ENCODE peak calls at places on chromosome 5, in nine cellular contexts. P is HepG2, R is Karpas-422, D is GM23248, N is neuronal stem cell, Q is OCI-LY7, F is mesenchymal stem cell, I is PC-3, E is IMR-90. B is an unnamed sample.
A peak's percentile ranks its signal among the peaks of the same experiment; 100 is the strongest.

GRCh38 chr5:59124983-59125960 is 542.4 kb downstream of the RAB3C start:
- DNase-seq in P (no peak), R (peak; percentile 11), D (no peak), N (no peak), Q (no peak), F (peak; percentile 48), I (no peak), E (peak; percentile 37), B (no peak)

GRCh38 chr5:96714951-96715451 is 52.8 kb downstream of the CAST start:
- DNase-seq in P (peak; percentile 96), R (peak; percentile 73), D (peak; percentile 94), N (peak; percentile 31), Q (peak; percentile 7), F (peak; percentile 98), I (peak; percentile 52), E (peak; percentile 91), B (peak; percentile 94)

GRCh38 chr5:37938861-37939260 is 99.0 kb upstream of the GDNF start:
- DNase-seq in P (no peak), R (no peak), D (no peak), N (no peak), Q (no peak), F (no peak), I (no peak), E (no peak), B (no peak)

GRCh38 chr5:172004824-172005237 is 1.6 kb downstream of the FBXW11 start:
- DNase-seq in P (no peak), R (peak; percentile 70), D (peak; percentile 64), N (no peak), Q (peak; percentile 41), F (peak; percentile 73), I (no peak), E (no peak), B (no peak)

GRCh38 chr5:91245871-91246270 is 137.2 kb downstream of the ARRDC3 start:
- DNase-seq in P (no peak), R (no peak), D (peak; percentile 18), N (no peak), Q (no peak), F (no peak), I (no peak), E (peak; percentile 17), B (peak; percentile 50)

GRCh38 chr5:98321356-98321755 is 452.1 kb upstream of the RGMB start:
- DNase-seq in P (no peak), R (no peak), D (no peak), N (no peak), Q (no peak), F (no peak), I (no peak), E (no peak), B (no peak)

GRCh38 chr5:9661316-9662015 is 31.3 kb upstream of the TAS2R1 start:
- DNase-seq in P (no peak), R (no peak), D (peak; percentile 11), N (no peak), Q (no peak), F (peak; percentile 8), I (no peak), E (peak; percentile 52), B (peak; percentile 22)

GRCh38 chr5:138884094-138884493 is 9.0 kb upstream of the LRRTM2 start:
- DNase-seq in P (no peak), R (no peak), D (no peak), N (no peak), Q (no peak), F (no peak), I (no peak), E (no peak), B (no peak)

GRCh38 chr5:15492545-15492944 is 7.4 kb upstream of the FBXL7 start:
- DNase-seq in P (no peak), R (no peak), D (peak; percentile 42), N (no peak), Q (no peak), F (no peak), I (no peak), E (no peak), B (no peak)

GRCh38 chr5:16574789-16575785 is 41.7 kb downstream of the RETREG1 start:
- DNase-seq in P (no peak), R (no peak), D (peak; percentile 97), N (peak; percentile 31), Q (no peak), F (peak; percentile 31), I (peak; percentile 95), E (peak; percentile 89), B (peak; percentile 75)

GRCh38 chr5:177130211-177131018 is 3.2 kb upstream of the NSD1 start:
- DNase-seq in P (no peak), R (no peak), D (peak; percentile 60), N (no peak), Q (no peak), F (peak; percentile 38), I (peak; percentile 1), E (peak; percentile 53), B (no peak)

GRCh38 chr5:53397845-53398244 is 82.6 kb upstream of the FST start:
- DNase-seq in P (no peak), R (no peak), D (peak; percentile 87), N (no peak), Q (no peak), F (peak; percentile 85), I (peak; percentile 88), E (peak; percentile 90), B (peak; percentile 77)

GRCh38 chr5:1011226-1011631 is 2.6 kb downstream of the NKD2 start:
- DNase-seq in P (peak; percentile 38), R (peak; percentile 81), D (no peak), N (no peak), Q (peak; percentile 67), F (no peak), I (peak; percentile 63), E (no peak), B (no peak)
- H3K4me2 ChIP-seq in P (no peak overlapping the region), R (no peak overlapping the region), D (no peak overlapping the region), N (no peak overlapping the region), Q (no peak overlapping the region), F (no peak overlapping the region), I (no peak overlapping the region), E (no peak overlapping the region), B (no peak overlapping the region)

GRCh38 chr5:151023651-151024050 is 3.3 kb downstream of the GPX3 start:
- DNase-seq in P (no peak), R (no peak), D (peak; percentile 38), N (no peak), Q (no peak), F (no peak), I (peak; percentile 95), E (no peak), B (peak; percentile 73)

GRCh38 chr5:151024440-151024839 is 4.0 kb downstream of the GPX3 start:
- DNase-seq in P (no peak), R (no peak), D (no peak), N (no peak), Q (no peak), F (no peak), I (no peak), E (no peak), B (no peak)

GRCh38 chr5:151022511-151023018 is 2.2 kb downstream of the GPX3 start:
- DNase-seq in P (no peak), R (no peak), D (peak; percentile 23), N (no peak), Q (no peak), F (no peak), I (peak; percentile 51), E (no peak), B (no peak)

GRCh38 chr5:151021771-151022170 is 1.4 kb downstream of the GPX3 start:
- DNase-seq in P (no peak), R (no peak), D (no peak), N (no peak), Q (no peak), F (no peak), I (no peak), E (no peak), B (no peak)

GRCh38 chr5:151023047-151023615 is 2.7 kb downstream of the GPX3 start:
- DNase-seq in P (no peak), R (no peak), D (peak; percentile 26), N (no peak), Q (no peak), F (no peak), I (peak; percentile 61), E (peak; percentile 40), B (peak; percentile 74)
- H3K27ac ChIP-seq in P (no peak overlapping the region), R (no peak overlapping the region), D (no peak overlapping the region), N (no peak overlapping the region), Q (no peak overlapping the region), F (no peak overlapping the region), I (peak overlapping the region; percentile 93), E (no peak overlapping the region), B (peak overlapping the region; percentile 80)

GRCh38 chr5:111779260-111780254 is 22.6 kb upstream of the NREP start:
- DNase-seq in P (no peak), R (no peak), D (peak; percentile 35), N (no peak), Q (no peak), F (peak; percentile 56), I (peak; percentile 19), E (peak; percentile 39), B (peak; percentile 68)

GRCh38 chr5:111781200-111781599 is 24.2 kb upstream of the NREP start:
- DNase-seq in P (no peak), R (no peak), D (no peak), N (no peak), Q (no peak), F (peak; percentile 76), I (peak; percentile 28), E (peak; percentile 67), B (peak; percentile 81)

GRCh38 chr5:111783537-111783936 is 26.5 kb upstream of the NREP start:
- DNase-seq in P (no peak), R (no peak), D (no peak), N (no peak), Q (no peak), F (no peak), I (no peak), E (no peak), B (no peak)

GRCh38 chr5:111777382-111777781 is 20.4 kb upstream of the NREP start:
- DNase-seq in P (no peak), R (no peak), D (no peak), N (no peak), Q (no peak), F (no peak), I (no peak), E (no peak), B (no peak)

DNA sequence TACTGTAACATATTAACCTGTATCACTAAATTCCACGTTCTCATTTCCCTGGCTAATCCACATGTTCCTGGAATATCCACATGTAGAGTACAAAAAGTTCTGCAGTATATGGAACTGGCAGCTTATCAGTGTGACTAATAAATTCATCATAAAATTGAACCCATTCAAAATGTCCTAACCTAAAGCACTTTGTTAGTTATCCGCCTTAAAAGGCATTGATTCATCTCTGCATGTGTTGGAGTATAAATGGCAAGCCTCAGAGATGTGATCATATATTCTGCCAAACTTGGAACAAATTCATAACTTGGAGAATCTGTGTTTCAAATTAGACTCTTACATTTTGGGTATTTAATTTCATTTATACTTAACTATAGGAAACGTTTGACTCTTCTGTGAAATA is 25.2 kb upstream of the NREP start:
- DNase-seq in P (no peak), R (no peak), D (peak; percentile 32), N (no peak), Q (no peak), F (no peak), I (peak; percentile 22), E (peak; percentile 25), B (peak; percentile 38)
- H3K4me2 ChIP-seq in P (no peak overlapping the region), R (no peak overlapping the region), D (no peak overlapping the region), N (no peak overlapping the region), Q (no peak overlapping the region), F (no peak overlapping the region), I (no peak overlapping the region), E (no peak overlapping the region), B (no peak overlapping the region)

DNA sequence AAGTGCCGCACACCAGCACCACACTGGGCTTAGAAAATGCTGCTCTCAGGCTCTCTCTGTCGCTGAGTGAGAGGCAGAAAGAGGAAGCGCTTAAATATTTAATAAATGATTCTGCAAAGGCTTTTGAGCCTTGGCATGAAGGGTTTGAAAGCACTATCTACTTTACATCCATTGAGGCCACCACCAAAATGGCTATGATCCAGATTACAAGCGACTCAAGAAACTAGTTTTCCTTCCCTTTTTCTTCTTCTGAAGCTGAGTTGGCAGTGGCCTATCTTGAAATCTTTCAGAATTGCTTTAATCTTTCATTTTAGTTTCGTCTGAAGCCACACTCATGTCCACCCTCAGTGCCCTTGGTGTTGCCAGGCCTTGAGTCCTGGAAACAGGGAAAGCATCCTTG is 59.5 kb downstream of the EBF1 start:
- DNase-seq in P (no peak), R (peak; percentile 93), D (no peak), N (no peak), Q (peak; percentile 67), F (no peak), I (no peak), E (no peak), B (no peak)
- H3K27ac ChIP-seq in P (no peak overlapping the region), R (peak overlapping the region; percentile 98), D (no peak overlapping the region), N (no peak overlapping the region), Q (peak overlapping the region; percentile 64), F (no peak overlapping the region), I (no peak overlapping the region), E (no peak overlapping the region), B (no peak overlapping the region)